ENCODE peak calls at places on chromosome 13, in five cellular contexts. O is AG09319, E is Calu3, T is hypothalamus, J is upper lobe of right lung. P is an unnamed sample.

GRCh38 chr13:34201050-34201913 is 383.3 kb downstream of the RFC3 start:
- DNase-seq in O (peak; percentile 5), E (no peak), T (no peak), J (no peak), P (peak; percentile 17)

GRCh38 chr13:30406779-30407416 is 15.4 kb upstream of the UBE2L5 start:
- DNase-seq in O (no peak), E (no peak), T (no peak), J (no peak), P (no peak)

GRCh38 chr13:114065141-114065925 is 67.1 kb downstream of the RASA3 start:
- DNase-seq in O (peak; percentile 95), E (peak; percentile 48), T (peak; percentile 65), J (peak; percentile 90), P (peak; percentile 96)

GRCh38 chr13:30806784-30807183 is 71.4 kb downstream of the ALOX5AP start:
- DNase-seq in O (peak; percentile 14), E (no peak), T (no peak), J (no peak), P (peak; percentile 78)

GRCh38 chr13:37753776-37754175 is 115.8 kb downstream of the TRPC4 start:
- DNase-seq in O (no peak), E (peak; percentile 37), T (no peak), J (no peak), P (no peak)

GRCh38 chr13:51781246-51782022 is 22.5 kb downstream of the DHRS12 start:
- DNase-seq in O (no peak), E (no peak), T (no peak), J (no peak), P (peak; percentile 78)

GRCh38 chr13:98365291-98365690 is 188.2 kb upstream of the RNF113B start:
- DNase-seq in O (no peak), E (no peak), T (no peak), J (no peak), P (peak; percentile 57)

GRCh38 chr13:113666324-113666660 is 727 bp upstream of the GRK1 start:
- DNase-seq in O (no peak), E (no peak), T (no peak), J (no peak), P (no peak)

P was measured in epithelial cell of esophagus.